ENCODE peak calls at places on chromosomes 2 and 18, in seven cellular contexts. U is osteoblast, Q is fibroblast of mammary gland, Y is RWPE1, R is endothelial cell, V is coronary artery, B is endodermal cell. T is an unnamed sample.

GRCh38 chr2:111663471-111663951 is 220.5 kb downstream of the ANAPC1 start:
- DNase-seq in U (no peak), Q (peak), Y (no peak), R (no peak), V (peak), B (peak), T (peak)

GRCh38 chr2:217753460-217754200 is 249.2 kb downstream of the TNS1 start:
- DNase-seq in U (no peak), Q (no peak), Y (no peak), R (no peak), V (no peak), B (peak), T (peak)

GRCh38 chr2:134943540-134943939 is 24.9 kb downstream of the CCNT2 start:
- DNase-seq in U (no peak), Q (no peak), Y (no peak), R (no peak), V (no peak), B (no peak), T (no peak)

GRCh38 chr18:26470011-26470637 is 78.2 kb downstream of the KCTD1 start:
- DNase-seq in U (no peak), Q (peak), Y (no peak), R (no peak), V (no peak), B (no peak), T (no peak)

GRCh38 chr18:55322176-55322735 is 265.7 kb downstream of the TCF4 start:
- DNase-seq in U (peak), Q (peak), Y (peak), R (peak), V (peak), B (peak), T (peak)

GRCh38 chr2:220814441-220814840 is 757.7 kb downstream of the EPHA4 start:
- DNase-seq in U (no peak), Q (no peak), Y (no peak), R (no peak), V (no peak), B (no peak), T (no peak)

GRCh38 chr2:179622635-179623034 is 238.8 kb downstream of the ZNF385B start:
- DNase-seq in U (no peak), Q (no peak), Y (no peak), R (no peak), V (no peak), B (no peak), T (no peak)

GRCh38 chr2:236282406-236282805 is 18.2 kb upstream of the ASB18 start:
- DNase-seq in U (no peak), Q (no peak), Y (no peak), R (no peak), V (no peak), B (no peak), T (no peak)

GRCh38 chr2:109238580-109238979 is 109.6 kb downstream of the SH3RF3 start:
- DNase-seq in U (no peak), Q (peak), Y (peak), R (peak), V (no peak), B (no peak), T (no peak)

GRCh38 chr2:113240915-113241911 is 37.5 kb downstream of the PAX8 start:
- DNase-seq in U (peak), Q (peak), Y (peak), R (no peak), V (peak), B (no peak), T (peak)

GRCh38 chr2:127360242-127360641 is 27.5 kb downstream of the MAP3K2 start:
- DNase-seq in U (no peak), Q (no peak), Y (no peak), R (no peak), V (no peak), B (no peak), T (no peak)

GRCh38 chr2:218282173-218282991 is 9.9 kb downstream of the TMBIM1 start:
- DNase-seq in U (peak), Q (peak), Y (peak), R (no peak), V (peak), B (no peak), T (no peak)

GRCh38 chr2:218788529-218789237 is 6.7 kb downstream of the CYP27A1 start:
- DNase-seq in U (no peak), Q (peak), Y (no peak), R (no peak), V (no peak), B (no peak), T (no peak)

GRCh38 chr2:46072146-46072820 is 224.9 kb upstream of the EPAS1 start:
- DNase-seq in U (no peak), Q (no peak), Y (no peak), R (no peak), V (no peak), B (no peak), T (no peak)

GRCh38 chr2:66412874-66413273 is 22.1 kb upstream of the MEIS1 start:
- DNase-seq in U (no peak), Q (no peak), Y (no peak), R (no peak), V (no peak), B (no peak), T (no peak)

GRCh38 chr2:237060518-237061312 is 25.0 kb upstream of the COPS8 start:
- DNase-seq in U (peak), Q (peak), Y (peak), R (peak), V (no peak), B (peak), T (no peak)

GRCh38 chr2:143471550-143471949 is 342.3 kb downstream of the ARHGAP15 start:
- DNase-seq in U (no peak), Q (no peak), Y (no peak), R (no peak), V (no peak), B (no peak), T (no peak)

GRCh38 chr18:14747513-14748474 is at the start of gene ANKRD30B:
- DNase-seq in U (peak), Q (no peak), Y (no peak), R (peak), V (no peak), B (no peak), T (no peak)

GRCh38 chr18:32696376-32696775 is 76.4 kb downstream of the KLHL14 start:
- DNase-seq in U (no peak), Q (no peak), Y (no peak), R (no peak), V (no peak), B (no peak), T (no peak)

GRCh38 chr2:85017436-85018048 is 46.6 kb downstream of the KCMF1 start:
- DNase-seq in U (no peak), Q (no peak), Y (no peak), R (no peak), V (no peak), B (no peak), T (no peak)

GRCh38 chr2:201256001-201256544 is 4.3 kb upstream of the CASP8 start:
- DNase-seq in U (peak), Q (no peak), Y (no peak), R (no peak), V (no peak), B (peak), T (no peak)

GRCh38 chr2:11145350-11145749 is 9.9 kb upstream of the SLC66A3 start:
- DNase-seq in U (no peak), Q (no peak), Y (no peak), R (no peak), V (no peak), B (no peak), T (no peak)

GRCh38 chr18:63002803-63003445 is 287.6 kb downstream of the PHLPP1 start:
- DNase-seq in U (no peak), Q (no peak), Y (no peak), R (no peak), V (no peak), B (no peak), T (peak)

GRCh38 chr2:37570773-37571570 is 100.5 kb downstream of the CDC42EP3 start:
- DNase-seq in U (peak), Q (peak), Y (no peak), R (no peak), V (no peak), B (no peak), T (no peak)

DNA sequence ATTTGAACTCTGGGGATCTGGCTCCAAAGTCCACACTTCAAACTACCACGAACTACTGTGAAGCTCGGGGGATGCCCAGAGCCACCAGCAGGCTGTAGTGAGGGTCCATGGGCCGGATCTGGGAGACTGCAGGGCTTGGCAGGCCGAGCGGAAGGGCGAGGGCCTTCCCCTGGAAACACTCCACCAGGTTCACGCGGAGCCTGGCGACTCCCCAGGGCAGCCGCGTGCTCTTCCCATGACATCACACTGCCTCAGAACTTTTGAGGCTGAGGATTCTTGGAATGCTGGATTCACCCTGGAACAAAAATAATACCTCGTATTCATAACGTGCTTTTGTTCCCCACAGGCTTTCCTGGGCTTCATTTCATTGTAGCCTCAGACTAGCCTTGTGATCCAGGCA is 201.0 kb downstream of the SMAD7 start:
- DNase-seq in U (peak), Q (peak), Y (no peak), R (no peak), V (peak), B (no peak), T (no peak)
- TF ChIP-seq CTCF in U (no peak), Q (no peak), Y (no peak), R (no peak), V (no peak), B (no peak), T (no peak)

DNA sequence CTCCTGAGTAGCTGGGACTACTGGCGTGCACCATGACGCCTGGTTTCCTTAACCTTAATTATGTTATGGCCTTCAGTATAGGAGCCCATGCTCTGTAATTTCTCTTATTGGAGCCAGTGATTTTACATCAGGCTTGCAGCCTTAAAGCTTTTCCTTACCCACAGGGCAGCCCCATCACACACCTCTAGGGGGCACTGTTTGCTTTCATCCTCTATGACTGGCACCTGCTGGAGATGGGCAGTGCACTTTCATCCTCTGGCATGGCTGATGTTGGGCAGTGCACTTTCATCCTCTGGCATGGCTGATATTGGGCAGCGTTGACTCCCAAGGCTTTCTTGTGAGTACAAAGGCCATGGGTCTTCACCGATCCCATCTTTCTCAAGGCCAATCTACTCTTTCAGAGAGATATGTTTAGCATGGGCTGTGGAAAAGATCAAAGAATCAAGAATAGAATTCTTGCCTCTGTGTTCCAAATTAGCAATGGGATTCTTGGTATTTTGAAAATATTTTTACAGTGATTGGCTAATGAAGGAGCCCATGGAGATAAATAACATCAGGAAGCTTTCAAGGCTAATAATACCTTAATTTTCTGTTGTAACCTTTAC is 80.7 kb upstream of the MEX3C start:
- DNase-seq in U (no peak), Q (peak), Y (peak), R (peak), V (no peak), B (peak), T (no peak)
- TF ChIP-seq CTCF in U (peak), Q (peak), Y (peak), R (peak), V (no peak), B (peak), T (peak)

GRCh38 chr2:203648273-203648672 is 58.2 kb upstream of the CD28 start:
- DNase-seq in U (no peak), Q (no peak), Y (no peak), R (no peak), V (no peak), B (no peak), T (no peak)

GRCh38 chr2:203647579-203647978 is 58.9 kb upstream of the CD28 start:
- DNase-seq in U (no peak), Q (no peak), Y (no peak), R (no peak), V (no peak), B (no peak), T (no peak)

GRCh38 chr2:203646961-203647360 is 59.5 kb upstream of the CD28 start:
- DNase-seq in U (no peak), Q (no peak), Y (no peak), R (no peak), V (no peak), B (no peak), T (no peak)

GRCh38 chr2:203649176-203649814 is 57.1 kb upstream of the CD28 start:
- DNase-seq in U (no peak), Q (no peak), Y (no peak), R (no peak), V (no peak), B (no peak), T (no peak)

DNA sequence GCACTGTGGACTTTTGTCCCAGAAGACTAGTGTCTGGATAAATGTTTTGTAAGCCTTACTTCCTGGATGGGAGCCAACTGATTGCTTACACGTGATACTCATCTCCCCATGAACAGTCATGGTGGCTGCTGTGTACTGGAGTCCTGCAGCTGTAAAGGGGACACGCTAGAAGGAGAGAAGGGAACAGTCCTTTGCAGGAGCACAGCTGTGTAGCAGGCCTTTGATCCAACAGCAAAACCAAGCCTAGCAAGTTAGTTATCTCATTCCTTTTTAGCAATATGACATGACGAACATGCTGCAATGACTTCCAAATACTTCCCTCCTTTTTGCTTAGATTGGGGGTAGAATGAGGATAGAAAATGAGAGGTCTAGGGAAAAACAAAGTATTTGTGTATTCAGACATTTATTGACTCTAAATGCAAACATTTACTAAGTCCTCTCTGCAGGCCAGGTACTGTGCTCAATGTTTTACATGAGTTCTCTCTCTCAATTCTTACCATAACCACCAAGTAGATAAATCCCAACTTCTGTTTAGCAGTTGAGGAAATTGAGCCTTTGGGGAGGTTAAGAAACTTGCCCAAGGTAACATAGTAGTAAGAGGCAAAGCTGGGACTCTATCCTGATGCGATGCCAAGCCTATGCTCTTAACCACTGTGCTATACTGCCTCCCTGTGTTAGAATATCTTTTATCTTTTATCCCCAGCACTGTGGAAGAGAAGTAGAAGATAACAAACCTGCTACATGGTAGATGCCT is 55.4 kb upstream of the CD28 start:
- DNase-seq in U (peak), Q (peak), Y (peak), R (no peak), V (no peak), B (no peak), T (no peak)
- TF ChIP-seq CTCF in U (peak), Q (peak), Y (no peak), R (no peak), V (peak), B (peak), T (peak)

GRCh38 chr18:48317781-48318381 is 91.3 kb downstream of the ZBTB7C start:
- DNase-seq in U (no peak), Q (no peak), Y (no peak), R (no peak), V (no peak), B (no peak), T (no peak)
- TF ChIP-seq CTCF in U (peak), Q (peak), Y (no peak), R (peak), V (no peak), B (peak), T (no peak)

DNA sequence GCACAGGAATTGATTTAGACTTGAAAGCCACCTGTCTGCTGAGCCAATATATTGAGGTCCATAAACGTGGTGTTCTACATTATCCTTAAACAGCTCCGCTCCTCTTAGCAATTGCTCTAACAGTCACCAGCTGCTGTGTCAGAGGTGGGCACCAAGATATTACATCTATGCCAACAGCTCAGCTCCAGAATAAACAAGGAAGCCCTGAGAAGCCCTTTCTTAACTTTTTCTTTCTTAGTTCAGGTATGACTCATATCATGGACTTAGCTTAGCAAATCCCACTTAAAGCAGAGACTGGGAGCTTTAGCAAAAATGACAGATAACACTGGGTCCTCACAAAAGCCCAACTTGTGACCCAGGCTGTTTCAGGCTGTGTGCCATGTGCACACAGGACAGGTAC is 436.6 kb downstream of the IRS1 start:
- DNase-seq in U (peak), Q (peak), Y (no peak), R (no peak), V (no peak), B (no peak), T (no peak)
- TF ChIP-seq CTCF in U (no peak), Q (no peak), Y (no peak), R (no peak), V (no peak), B (no peak), T (no peak)

DNA sequence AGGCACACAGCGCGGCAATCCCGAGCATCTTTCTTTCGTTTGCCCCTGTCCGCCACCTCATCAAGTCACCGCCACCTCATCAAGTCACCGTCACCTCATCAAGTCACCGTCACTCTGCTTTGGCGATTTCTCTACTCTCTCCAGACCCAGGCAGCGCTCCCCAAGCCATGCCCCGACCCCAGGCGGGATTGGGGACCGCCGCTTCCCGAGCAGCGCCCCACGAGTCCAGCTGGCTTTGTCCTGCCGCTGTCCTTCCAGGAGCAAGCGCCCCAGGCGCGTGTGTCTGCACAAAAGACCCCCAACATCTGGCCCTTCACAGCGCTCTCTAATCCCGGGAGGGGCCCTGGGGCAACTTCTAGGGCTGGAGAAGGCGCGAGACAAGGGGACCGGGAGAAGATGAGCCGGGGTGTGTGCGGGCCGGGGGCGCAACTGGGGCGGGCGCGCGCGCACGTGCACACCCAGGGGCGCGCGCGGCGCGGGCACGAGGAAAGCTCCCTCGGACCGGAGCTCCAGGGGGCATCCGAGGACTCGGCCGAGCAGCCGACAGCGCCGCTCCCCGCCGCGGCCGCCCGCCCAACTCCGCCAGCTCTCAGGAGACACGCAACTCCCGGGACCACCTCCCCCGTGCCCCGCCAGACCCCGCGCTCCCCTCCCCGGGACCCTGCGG is 630 bp upstream of the RNF152 start:
- DNase-seq in U (peak), Q (peak), Y (peak), R (peak), V (peak), B (peak), T (peak)
- TF ChIP-seq CTCF in U (no peak), Q (no peak), Y (no peak), R (no peak), V (no peak), B (no peak), T (peak)